ENCODE peak calls at places on chromosomes 2 and 18, in five cellular contexts. L is brain microvascular endothelial cell, T is astrocyte of the spinal cord, S is psoas muscle, Z is esophagus squamous epithelium. N is an unnamed sample.
A peak's percentile ranks its signal among the peaks of the same experiment; 100 is the strongest.

GRCh38 chr18:59744271-59744721 is 47.1 kb upstream of the CCBE1 start:
- DNase-seq in S (no peak), T (peak; percentile 89), Z (no peak), L (peak; percentile 82), N (no peak)

GRCh38 chr18:44680271-44681038 is at the start of gene SETBP1:
- DNase-seq in L (no peak), S (peak; percentile 79), T (peak; percentile 68), Z (peak; percentile 19), N (no peak)

GRCh38 chr2:68464651-68465050 is 2.4 kb downstream of the FBXO48 start:
- DNase-seq in S (no peak), L (no peak), T (no peak), Z (no peak), N (no peak)

GRCh38 chr2:160650196-160651108 is 156.8 kb upstream of the RBMS1 start:
- DNase-seq in Z (no peak), T (no peak), L (no peak), S (no peak), N (no peak)

GRCh38 chr2:191696001-191696400 is 18.1 kb downstream of the NABP1 start:
- DNase-seq in L (peak; percentile 92), Z (no peak), T (peak; percentile 89), S (peak; percentile 48), N (no peak)

GRCh38 chr2:219718066-219718465 is 90.6 kb downstream of the SLC4A3 start:
- DNase-seq in T (no peak), S (no peak), L (no peak), Z (no peak), N (no peak)

GRCh38 chr2:215718890-215719289 is 283.0 kb upstream of the FN1 start:
- DNase-seq in L (no peak), S (no peak), T (no peak), Z (no peak), N (no peak)

GRCh38 chr2:74867841-74868658 is 34.1 kb downstream of the HK2 start:
- DNase-seq in L (peak; percentile 87), Z (no peak), S (no peak), T (peak; percentile 91), N (no peak)

GRCh38 chr2:71716697-71717624 is 263.6 kb downstream of the DYSF start:
- DNase-seq in L (peak; percentile 78), S (peak; percentile 97), Z (no peak), T (peak; percentile 67), N (no peak)

GRCh38 chr2:26251893-26252292 is 7.2 kb downstream of the HADHB start:
- DNase-seq in S (peak; percentile 62), Z (no peak), L (no peak), T (no peak), N (no peak)

DNA sequence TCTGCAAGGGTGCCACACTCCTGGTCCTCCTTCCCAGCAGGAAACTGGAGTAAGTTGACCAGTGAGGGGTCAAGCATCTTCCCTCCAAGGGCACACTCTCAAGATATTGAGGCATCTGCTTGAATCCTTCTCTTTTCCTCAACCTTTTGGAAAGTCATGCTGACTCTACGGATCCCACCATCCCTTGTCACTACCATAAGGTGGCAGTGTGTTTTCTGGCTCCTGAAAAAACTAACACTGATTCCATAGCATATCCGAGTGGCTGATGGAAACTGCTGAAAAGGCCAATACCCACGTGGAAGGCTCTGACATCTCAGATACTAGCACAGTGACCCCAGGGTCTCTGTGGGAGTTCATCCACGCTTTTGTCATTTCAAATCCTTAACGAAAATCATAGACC is 37.1 kb downstream of the GPR45 start:
- DNase-seq in L (no peak), T (no peak), Z (no peak), S (no peak), N (no peak)
- TF ChIP-seq CTCF in L (peak; percentile 32), T (no peak), Z (no peak), S (no peak), N (no peak)

GRCh38 chr18:3879836-3880120 is 429.8 kb downstream of the TGIF1 start:
- DNase-seq in T (no peak), Z (no peak), S (no peak), L (no peak), N (no peak)

GRCh38 chr18:3889803-3890202 is 439.8 kb downstream of the TGIF1 start:
- DNase-seq in S (peak; percentile 29), T (peak; percentile 91), L (peak; percentile 39), Z (no peak), N (no peak)

GRCh38 chr18:3889121-3889520 is 439.1 kb downstream of the TGIF1 start:
- DNase-seq in L (no peak), Z (no peak), S (no peak), T (no peak), N (no peak)

GRCh38 chr18:3886575-3887322 is 436.8 kb downstream of the TGIF1 start:
- DNase-seq in L (no peak), S (no peak), Z (no peak), T (no peak), N (no peak)

GRCh38 chr18:3885209-3885792 is 435.3 kb downstream of the TGIF1 start:
- DNase-seq in T (no peak), L (peak; percentile 11), S (no peak), Z (no peak), N (no peak)
- TF ChIP-seq CTCF in T (peak; percentile 18), L (peak; percentile 59), S (no peak), Z (no peak), N (no peak)

GRCh38 chr2:189751080-189751658 is 11.4 kb downstream of the OSGEPL1 start:
- DNase-seq in S (no peak), L (peak; percentile 47), Z (no peak), T (peak; percentile 23), N (peak; percentile 17)
- TF ChIP-seq CTCF in S (peak; percentile 50), L (peak; percentile 79), Z (no peak), T (peak; percentile 77), N (peak; percentile 53)

DNA sequence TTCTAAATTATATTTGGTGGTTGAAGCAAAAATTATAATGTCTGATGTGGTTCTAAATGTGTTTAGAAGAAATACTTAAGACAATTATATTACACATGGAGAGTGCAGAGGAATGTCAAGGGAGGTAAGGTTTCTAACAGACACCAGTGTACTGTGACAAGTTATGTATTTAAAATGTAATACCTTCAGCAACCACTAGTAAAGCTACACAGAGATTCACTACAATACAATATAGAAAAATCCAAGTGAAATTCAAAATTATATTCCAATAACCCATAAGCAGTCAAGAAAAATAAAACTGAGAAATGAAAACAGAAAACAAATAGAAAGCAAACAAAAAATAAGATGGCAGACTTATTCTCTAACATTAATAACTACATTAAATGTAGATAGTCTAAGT is 249.5 kb upstream of the KLHL14 start:
- DNase-seq in Z (no peak), T (no peak), S (no peak), L (no peak), N (no peak)
- TF ChIP-seq CTCF in Z (no peak), T (no peak), S (no peak), L (no peak), N (no peak)

DNA sequence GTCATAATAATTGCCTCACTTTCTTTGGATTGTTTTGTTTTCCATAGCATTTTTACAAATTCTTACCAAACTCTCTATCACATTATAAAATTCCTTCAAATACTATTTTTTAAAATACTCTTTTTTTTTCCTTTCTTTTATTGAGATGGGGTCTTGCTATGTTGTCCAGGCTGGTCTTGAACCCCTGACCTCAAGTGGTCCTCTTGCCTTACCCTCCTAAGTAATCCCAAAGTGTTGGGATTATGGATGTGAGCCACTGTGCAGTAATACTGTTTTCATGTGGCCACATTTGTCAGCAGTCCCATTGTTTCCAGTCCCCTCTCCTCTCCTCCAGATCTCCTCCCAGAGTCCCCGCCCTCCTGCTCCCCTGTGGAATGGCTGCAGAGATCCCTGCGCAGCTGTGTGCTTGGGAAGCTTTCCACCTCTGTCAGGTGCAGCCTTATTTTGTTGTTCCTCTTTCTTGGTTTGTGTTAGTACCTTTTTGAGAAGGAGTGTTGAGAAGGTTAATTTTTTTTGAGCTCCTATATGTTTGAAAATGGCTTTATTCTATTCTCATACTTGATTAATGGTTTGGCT is 227.3 kb downstream of the LOXHD1 start:
- DNase-seq in Z (no peak), L (no peak), S (no peak), T (no peak), N (no peak)
- TF ChIP-seq CTCF in Z (no peak), L (no peak), S (no peak), T (no peak), N (no peak)

GRCh38 chr2:119838179-119838578 is 78.5 kb downstream of the PTPN4 start:
- DNase-seq in Z (no peak), L (no peak), T (no peak), S (no peak), N (no peak)
- TF ChIP-seq CTCF in Z (no peak), L (no peak), T (no peak), S (no peak), N (no peak)

GRCh38 chr2:69741281-69742169 is at the start of gene ANXA4:
- DNase-seq in T (peak; percentile 83), Z (peak; percentile 9), L (peak; percentile 75), S (peak; percentile 78), N (peak; percentile 26)
- TF ChIP-seq CTCF in T (peak; percentile 26), Z (no peak), L (peak; percentile 51), S (peak; percentile 16), N (no peak)

GRCh38 chr2:64000630-64001381 is 18.4 kb downstream of the VPS54 start:
- DNase-seq in T (no peak), Z (no peak), S (no peak), L (peak; percentile 7), N (no peak)
- TF ChIP-seq CTCF in T (peak; percentile 13), Z (no peak), S (no peak), L (peak; percentile 46), N (no peak)

DNA sequence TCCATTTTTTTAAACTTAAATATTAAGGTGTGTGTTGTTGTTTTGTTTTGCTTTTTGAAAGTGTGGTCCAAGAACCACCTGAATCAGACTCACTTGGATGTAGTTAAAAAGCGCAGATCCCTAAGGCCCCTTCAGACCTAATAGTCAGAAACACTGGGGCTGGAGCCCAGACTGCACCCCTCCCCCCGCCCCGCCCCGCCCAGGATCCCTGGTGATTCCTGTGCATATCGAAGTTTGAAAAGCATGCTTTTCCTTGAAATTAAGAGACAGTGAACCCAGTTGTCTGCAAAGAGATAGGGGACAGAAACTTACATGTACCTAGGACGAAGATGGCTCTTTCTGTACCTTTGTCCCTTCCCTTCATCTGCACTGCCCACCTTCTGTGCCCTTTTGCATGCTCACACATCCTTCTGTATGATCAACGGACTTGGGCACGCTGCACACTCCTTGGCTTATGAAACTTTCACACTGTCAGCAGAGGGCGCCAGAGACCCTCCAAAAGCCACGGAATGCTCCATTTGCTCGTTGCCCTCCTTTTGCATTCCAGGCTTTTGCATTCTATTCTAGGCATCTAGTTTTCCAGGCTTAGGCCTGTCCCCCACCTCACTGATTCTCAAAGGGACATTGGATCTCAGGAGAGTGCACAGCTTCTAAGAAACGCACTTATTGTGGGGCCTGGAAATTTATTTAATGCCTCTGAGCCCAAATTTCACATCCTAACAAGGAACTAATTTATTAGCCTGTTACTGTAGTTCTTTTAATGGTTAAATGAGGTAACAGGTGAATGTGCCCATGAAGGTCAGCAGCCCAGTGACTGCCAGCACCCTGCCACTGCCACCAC is 32.8 kb upstream of the SLC14A1 start:
- DNase-seq in Z (peak; percentile 2), L (peak; percentile 80), T (peak; percentile 82), S (peak; percentile 71), N (peak; percentile 72)
- TF ChIP-seq CTCF in Z (peak; percentile 45), L (peak; percentile 90), T (peak; percentile 79), S (peak; percentile 83), N (peak; percentile 86)

N was measured in CD4-positive, alpha-beta T cell.